ENCODE peak calls at places on chromosome 1, in eight cellular contexts. O, B, C, F, V, P, E and X are unnamed samples.

GRCh38 chr1:194809665-194810064 is 1623.3 kb upstream of the B3GALT2 start:
- DNase-seq in O (no peak), E (no peak), P (no peak), V (no peak), C (no peak), B (no peak), F (no peak), X (no peak)

GRCh38 chr1:151905070-151905442 is 4.3 kb downstream of the THEM4 start:
- DNase-seq in B (no peak), F (no peak), C (no peak), V (no peak), O (peak; percentile 20), P (no peak), E (peak; percentile 63), X (no peak)

GRCh38 chr1:183180213-183180612 is 5.9 kb upstream of the LAMC2 start:
- DNase-seq in E (no peak), O (peak; percentile 52), C (no peak), P (no peak), F (peak; percentile 56), V (peak; percentile 73), B (peak; percentile 40), X (peak; percentile 79)

GRCh38 chr1:227131193-227131592 is 187.1 kb downstream of the CDC42BPA start:
- DNase-seq in C (no peak), P (no peak), E (no peak), F (peak; percentile 36), B (no peak), V (no peak), O (no peak), X (no peak)

GRCh38 chr1:231781887-231782286 is 155.3 kb downstream of the DISC1 start:
- DNase-seq in O (no peak), E (no peak), C (no peak), F (peak; percentile 61), P (no peak), V (no peak), B (no peak), X (no peak)

GRCh38 chr1:17195731-17196130 is 9.2 kb upstream of the PADI1 start:
- DNase-seq in E (no peak), C (no peak), F (no peak), O (no peak), V (no peak), P (no peak), B (no peak), X (no peak)

GRCh38 chr1:43317817-43318471 is 17.2 kb downstream of the TIE1 start:
- DNase-seq in C (no peak), O (no peak), F (no peak), V (no peak), E (no peak), P (no peak), B (no peak), X (peak; percentile 29)

GRCh38 chr1:7398982-7399381 is 372.1 kb upstream of the VAMP3 start:
- DNase-seq in F (no peak), E (no peak), C (no peak), P (no peak), V (no peak), O (no peak), B (no peak), X (no peak)

GRCh38 chr1:54955359-54955758 is 25.1 kb upstream of the TMEM61 start:
- DNase-seq in V (no peak), C (no peak), P (no peak), F (peak; percentile 91), E (no peak), O (no peak), B (no peak), X (no peak)

GRCh38 chr1:64482720-64483119 is 12.8 kb downstream of the CACHD1 start:
- DNase-seq in C (no peak), P (no peak), V (no peak), B (no peak), O (no peak), F (no peak), E (no peak), X (no peak)

GRCh38 chr1:13585996-13586395 is 2.4 kb downstream of the PDPN start:
- DNase-seq in O (peak; percentile 24), F (peak; percentile 47), V (no peak), C (no peak), E (no peak), B (no peak), P (no peak), X (no peak)

GRCh38 chr1:6673816-6674398 is 27.7 kb downstream of the DNAJC11 start:
- DNase-seq in C (no peak), V (no peak), E (no peak), O (no peak), P (no peak), B (no peak), F (no peak), X (no peak)

GRCh38 chr1:147567594-147568381 is 26.5 kb downstream of the BCL9 start:
- DNase-seq in E (no peak), P (no peak), F (no peak), C (no peak), B (peak; percentile 25), O (no peak), V (no peak), X (no peak)

GRCh38 chr1:21344750-21345443 is 54.6 kb upstream of the ECE1 start:
- DNase-seq in F (no peak), O (no peak), E (no peak), C (peak; percentile 58), B (no peak), P (no peak), V (no peak), X (no peak)

GRCh38 chr1:229248821-229249817 is 21.8 kb upstream of the RAB4A start:
- DNase-seq in O (no peak), C (no peak), P (no peak), B (no peak), F (no peak), E (no peak), V (no peak), X (no peak)

GRCh38 chr1:181061891-181062777 is 26.4 kb upstream of the IER5 start:
- DNase-seq in F (no peak), O (no peak), C (peak; percentile 75), P (no peak), E (no peak), B (peak; percentile 25), V (no peak), X (no peak)

GRCh38 chr1:208534979-208535378 is 290.8 kb upstream of the PLXNA2 start:
- DNase-seq in V (no peak), B (no peak), C (no peak), E (no peak), O (no peak), P (no peak), F (no peak), X (no peak)

GRCh38 chr1:68218485-68218884 is 13.8 kb downstream of the WLS start:
- DNase-seq in E (no peak), P (no peak), O (no peak), B (no peak), V (no peak), C (no peak), F (peak; percentile 75), X (no peak)

GRCh38 chr1:230694991-230695390 is 18.9 kb downstream of the AGT start:
- DNase-seq in F (no peak), E (no peak), V (no peak), C (no peak), P (no peak), B (no peak), O (no peak), X (no peak)

GRCh38 chr1:155858805-155859233 is 548 bp upstream of the SYT11 start:
- DNase-seq in E (no peak), P (no peak), O (peak; percentile 43), B (peak; percentile 16), C (no peak), V (peak; percentile 55), F (no peak), X (no peak)

GRCh38 chr1:165842363-165843129 is 15.1 kb downstream of the UCK2 start:
- DNase-seq in F (peak; percentile 59), E (peak; percentile 21), O (no peak), V (no peak), C (no peak), B (no peak), P (no peak), X (no peak)

DNA sequence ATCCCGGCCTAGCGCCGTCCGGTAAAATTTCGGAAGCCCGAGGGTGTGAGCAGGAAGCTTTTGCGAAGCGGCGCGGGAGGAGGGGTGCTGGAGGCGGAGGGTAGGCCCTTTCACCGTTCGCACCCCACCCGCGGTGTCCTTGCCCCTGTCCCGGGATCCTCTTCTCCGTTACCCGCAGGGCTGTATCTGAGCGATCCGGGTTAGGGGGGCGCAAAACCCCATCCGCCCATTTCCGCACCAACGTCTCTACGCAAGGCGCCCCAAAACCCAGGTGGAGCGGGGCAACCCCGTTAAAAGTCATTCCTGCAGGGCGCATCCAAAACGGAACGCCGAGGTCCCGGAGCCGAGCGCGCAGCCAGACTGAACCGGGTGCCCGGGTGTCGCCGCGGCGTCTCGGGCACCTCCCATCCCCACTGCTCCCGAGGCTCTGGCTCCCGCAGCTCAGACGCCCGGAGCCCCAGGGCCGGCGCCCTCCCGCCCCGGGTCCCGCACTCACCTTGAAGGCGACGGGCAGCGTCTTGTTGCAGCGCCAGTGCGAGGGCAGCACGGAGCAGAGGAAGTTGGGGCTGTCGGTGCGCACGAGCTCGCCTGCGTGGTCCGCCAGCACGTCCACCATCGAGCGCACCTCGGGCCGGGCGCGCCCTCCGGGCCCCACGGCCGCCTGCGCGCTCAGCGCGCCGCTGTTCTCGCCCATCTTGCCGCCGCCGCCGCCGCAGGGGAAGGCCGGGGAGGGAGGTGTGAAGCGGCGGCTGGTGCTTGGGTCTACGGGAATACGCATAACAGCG is 793 bp downstream of the RUNX3 start:
- DNase-seq in F (no peak), O (no peak), P (no peak), E (peak; percentile 61), B (peak; percentile 51), V (no peak), C (peak; percentile 63), X (no peak)
- H3K4me3 ChIP-seq in F (peak overlapping the region; percentile 22), O (peak overlapping the region; percentile 8), P (peak overlapping the region; percentile 67), E (peak overlapping the region; percentile 91), B (no peak overlapping the region), V (no peak overlapping the region), C (peak overlapping the region; percentile 51), X (peak overlapping the region; percentile 66)

GRCh38 chr1:9250336-9250585 is 15.7 kb downstream of the H6PD start:
- DNase-seq in F (no peak), E (no peak), P (no peak), O (no peak), V (no peak), C (no peak), B (no peak), X (no peak)
- H3K4me3 ChIP-seq in F (no peak overlapping the region), E (no peak overlapping the region), P (peak overlapping the region; percentile 25), O (no peak overlapping the region), V (no peak overlapping the region), C (no peak overlapping the region), B (no peak overlapping the region), X (peak overlapping the region; percentile 30)

GRCh38 chr1:234990874-234991801 is 137.5 kb downstream of the TOMM20 start:
- DNase-seq in C (no peak), F (no peak), E (no peak), B (no peak), P (no peak), O (no peak), V (no peak), X (no peak)
- H3K4me3 ChIP-seq in C (no peak overlapping the region), F (no peak overlapping the region), E (no peak overlapping the region), B (no peak overlapping the region), P (no peak overlapping the region), O (no peak overlapping the region), V (no peak overlapping the region), X (no peak overlapping the region)

DNA sequence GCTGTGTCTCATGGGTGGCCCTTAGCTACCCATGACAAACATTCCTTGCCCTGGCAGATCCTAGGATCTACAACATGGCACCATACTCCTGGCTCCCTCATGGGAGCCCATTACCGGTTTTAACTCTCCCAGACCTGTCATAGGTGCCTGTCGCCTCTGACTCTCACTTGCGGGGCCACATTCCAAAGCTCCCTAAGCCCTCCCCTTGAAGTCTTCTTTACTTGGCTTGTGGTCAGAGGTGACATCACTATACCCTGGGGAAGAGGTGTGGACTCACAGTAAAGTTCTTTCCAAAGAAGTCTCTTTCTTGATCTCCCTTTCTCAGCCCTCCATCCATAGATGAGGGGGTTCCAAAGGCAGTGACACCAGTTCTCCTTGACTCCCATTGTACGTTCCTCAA is 5.4 kb upstream of the SLAMF9 start:
- DNase-seq in O (no peak), C (no peak), F (peak; percentile 91), V (no peak), E (no peak), P (no peak), B (no peak), X (peak; percentile 55)
- H3K4me3 ChIP-seq in O (no peak overlapping the region), C (no peak overlapping the region), F (no peak overlapping the region), V (no peak overlapping the region), E (no peak overlapping the region), P (no peak overlapping the region), B (no peak overlapping the region), X (no peak overlapping the region)